ENCODE peak calls at places on chromosomes 7 and 10, in five cellular contexts. Q is T-helper 2 cell; P is stimulated activated naive CD4-positive, alpha-beta T cell; K is mucosa of gallbladder; Z is bronchial epithelial cell. O is an unnamed sample.

GRCh38 chr7:24869572-24869971 is 110.4 kb downstream of the OSBPL3 start:
- DNase-seq in Z (no peak), K (no peak), Q (no peak), P (no peak), O (no peak)

GRCh38 chr10:93447970-93448369 is 34.2 kb downstream of the MYOF start:
- DNase-seq in K (no peak), Z (no peak), P (no peak), Q (no peak), O (no peak)

GRCh38 chr10:115653473-115653872 is 560.3 kb downstream of the ATRNL1 start:
- DNase-seq in Z (no peak), K (no peak), P (no peak), Q (no peak), O (no peak)

GRCh38 chr10:52774182-52774581 is 1.6 kb upstream of the MBL2 start:
- DNase-seq in K (no peak), P (no peak), Q (no peak), Z (no peak), O (no peak)

GRCh38 chr10:60798031-60798430 is 19.8 kb downstream of the CDK1 start:
- DNase-seq in K (no peak), Q (no peak), P (no peak), Z (no peak), O (no peak)

GRCh38 chr7:41574377-41574776 is 128.5 kb downstream of the INHBA start:
- DNase-seq in K (no peak), P (no peak), Q (no peak), Z (peak), O (no peak)

GRCh38 chr10:63603709-63604445 is 82.7 kb downstream of the REEP3 start:
- DNase-seq in P (no peak), Z (no peak), K (no peak), Q (no peak), O (no peak)

GRCh38 chr7:50362142-50362541 is 57.6 kb downstream of the IKZF1 start:
- DNase-seq in Q (no peak), Z (no peak), P (no peak), K (no peak), O (no peak)

GRCh38 chr10:115857856-115858255 is 415.1 kb downstream of the GFRA1 start:
- DNase-seq in K (no peak), Q (no peak), Z (peak), P (no peak), O (no peak)